ENCODE peak calls at places on chromosomes 5 and 9, in eight cellular contexts. X is T-cell; S is T-helper 17 cell; Q is activated T-cell treated with anti-CD3 and anti-CD28 coated beads, Interleukin-2, amount 50 U/mL, for 4 hours; A is aorta; K is CD8-positive, alpha-beta T cell; H is B cell; P is Panc1. J is an unnamed sample.

GRCh38 chr9:127904888-127905728 is 5.7 kb upstream of the ST6GALNAC6 start:
- ATAC-seq in H (peak), S (peak), X (peak), Q (peak), K (peak), P (peak), A (no peak), J (no peak)

GRCh38 chr9:37700900-37701299 is 50.1 kb downstream of the FRMPD1 start:
- ATAC-seq in S (no peak), X (no peak), A (no peak), Q (no peak), H (no peak), K (no peak), P (no peak), J (no peak)

GRCh38 chr9:70506159-70506558 is 91.7 kb upstream of the KLF9 start:
- ATAC-seq in S (no peak), X (no peak), P (no peak), A (no peak), Q (no peak), K (no peak), H (no peak), J (peak)

GRCh38 chr5:108295588-108296368 is 86.1 kb downstream of the FBXL17 start:
- ATAC-seq in Q (no peak), X (no peak), K (no peak), A (no peak), P (no peak), H (no peak), S (no peak), J (no peak)

GRCh38 chr5:42824347-42824976 is 12.8 kb upstream of the SELENOP start:
- ATAC-seq in X (no peak), Q (no peak), K (no peak), H (no peak), P (no peak), S (no peak), A (no peak), J (no peak)

GRCh38 chr5:74665246-74665645 is 19.8 kb upstream of the HEXB start:
- ATAC-seq in S (no peak), A (no peak), P (no peak), H (no peak), K (no peak), Q (no peak), X (no peak), J (no peak)

GRCh38 chr9:20427359-20427758 is 194.9 kb downstream of the MLLT3 start:
- ATAC-seq in X (no peak), K (no peak), S (no peak), Q (no peak), P (no peak), H (no peak), A (no peak), J (no peak)

GRCh38 chr5:132871885-132872284 is 1.6 kb upstream of the LEAP2 start:
- ATAC-seq in H (no peak), X (no peak), A (no peak), K (no peak), S (no peak), Q (no peak), P (no peak), J (no peak)

GRCh38 chr5:67577424-67577823 is 380.8 kb upstream of the CD180 start:
- ATAC-seq in H (no peak), P (no peak), K (no peak), S (no peak), A (no peak), Q (no peak), X (no peak), J (no peak)

GRCh38 chr5:4101189-4101588 is 505.6 kb downstream of the IRX1 start:
- ATAC-seq in S (no peak), A (no peak), K (no peak), X (no peak), Q (no peak), P (no peak), H (no peak), J (no peak)

GRCh38 chr9:69984831-69985230 is 58.8 kb upstream of the MAMDC2 start:
- ATAC-seq in K (no peak), P (no peak), H (no peak), A (no peak), S (no peak), Q (no peak), X (no peak), J (no peak)

GRCh38 chr5:130096488-130096887 is 192.2 kb downstream of the CHSY3 start:
- ATAC-seq in P (no peak), K (no peak), Q (no peak), A (no peak), X (no peak), H (no peak), S (no peak), J (no peak)

GRCh38 chr5:111454198-111454606 is 58.1 kb downstream of the STARD4 start:
- ATAC-seq in K (no peak), P (no peak), X (no peak), Q (no peak), S (no peak), H (no peak), A (no peak), J (no peak)

J was measured in gastroesophageal sphincter.